ENCODE peak calls at places on chromosomes 6 and 20, in seven cellular contexts. H is SW 1271; W is epithelial cell of esophagus; O is SK-N-DZ; X is Ammon's horn; Q is ELR; C is stimulated activated CD4-positive, alpha-beta T cell treated with anti-CD3 and anti-CD28 coated beads, Interleukin-15, amount 100 ng/mL, for 1 hour. Y is an unnamed sample.
A peak's percentile ranks its signal among the peaks of the same experiment; 100 is the strongest.

GRCh38 chr20:58716476-58717277 is 24.1 kb downstream of the NPEPL1 start:
- DNase-seq in H (no peak), W (no peak), O (peak; percentile 61), X (peak; percentile 3), Q (no peak), C (no peak), Y (no peak)

GRCh38 chr20:51019598-51020592 is 3.0 kb downstream of the KCNG1 start:
- DNase-seq in H (no peak), W (peak; percentile 66), O (no peak), X (no peak), Q (no peak), C (no peak), Y (no peak)

GRCh38 chr6:42766163-42766670 is 15.6 kb upstream of the BICRAL start:
- DNase-seq in H (peak; percentile 50), W (peak; percentile 89), O (no peak), X (no peak), Q (peak; percentile 93), C (no peak), Y (no peak)

GRCh38 chr20:10419550-10420133 is 14.4 kb downstream of the MKKS start:
- DNase-seq in H (peak; percentile 67), W (peak; percentile 91), O (no peak), X (no peak), Q (peak; percentile 71), C (no peak), Y (peak; percentile 66)

GRCh38 chr6:14540276-14540675 is 422.7 kb downstream of the CD83 start:
- DNase-seq in H (no peak), W (no peak), O (no peak), X (no peak), Q (no peak), C (no peak), Y (no peak)

GRCh38 chr20:44805991-44806729 is 4.2 kb downstream of the RIMS4 start:
- DNase-seq in H (no peak), W (no peak), O (peak; percentile 99), X (peak; percentile 80), Q (peak; percentile 26), C (no peak), Y (peak; percentile 43)

GRCh38 chr20:33065785-33066184 is 12.1 kb downstream of the BPIFB3 start:
- DNase-seq in H (no peak), W (peak; percentile 42), O (no peak), X (no peak), Q (no peak), C (no peak), Y (no peak)

GRCh38 chr20:24977336-24977735 is 15.2 kb downstream of the APMAP start:
- DNase-seq in H (no peak), W (no peak), O (no peak), X (no peak), Q (no peak), C (no peak), Y (no peak)

GRCh38 chr20:55882922-55883321 is 122.4 kb downstream of the CBLN4 start:
- DNase-seq in H (no peak), W (no peak), O (no peak), X (no peak), Q (no peak), C (no peak), Y (no peak)

GRCh38 chr6:125211352-125211751 is 57.8 kb downstream of the TPD52L1 start:
- DNase-seq in H (no peak), W (no peak), O (no peak), X (no peak), Q (no peak), C (no peak), Y (no peak)

GRCh38 chr6:151068761-151069312 is 170.9 kb upstream of the AKAP12 start:
- DNase-seq in H (no peak), W (no peak), O (no peak), X (no peak), Q (peak; percentile 78), C (no peak), Y (no peak)

GRCh38 chr20:22425344-22426295 is 158.8 kb downstream of the FOXA2 start:
- DNase-seq in H (no peak), W (no peak), O (no peak), X (no peak), Q (no peak), C (no peak), Y (no peak)

GRCh38 chr6:168216139-168216538 is 103.4 kb downstream of the DACT2 start:
- DNase-seq in H (no peak), W (no peak), O (no peak), X (no peak), Q (no peak), C (no peak), Y (no peak)

GRCh38 chr20:14963262-14963663 is 625.9 kb upstream of the FLRT3 start:
- DNase-seq in H (no peak), W (peak; percentile 95), O (no peak), X (no peak), Q (no peak), C (no peak), Y (peak; percentile 57)

GRCh38 chr20:22511943-22512910 is 72.1 kb downstream of the FOXA2 start:
- DNase-seq in H (no peak), W (peak; percentile 50), O (no peak), X (no peak), Q (no peak), C (no peak), Y (peak; percentile 98)

GRCh38 chr20:44251284-44251683 is 4.2 kb downstream of the GDAP1L1 start:
- DNase-seq in H (no peak), W (no peak), O (no peak), X (no peak), Q (no peak), C (no peak), Y (no peak)

GRCh38 chr6:142926494-142927273 is 18.3 kb downstream of the HIVEP2 start:
- DNase-seq in H (peak; percentile 16), W (peak; percentile 59), O (no peak), X (peak; percentile 91), Q (peak; percentile 94), C (peak; percentile 28), Y (peak; percentile 84)

GRCh38 chr6:109240370-109241084 is 141.7 kb downstream of the CD164 start:
- DNase-seq in H (no peak), W (no peak), O (no peak), X (no peak), Q (peak; percentile 11), C (no peak), Y (peak; percentile 3)

GRCh38 chr6:168616807-168617756 is 176.1 kb downstream of the SMOC2 start:
- DNase-seq in H (no peak), W (peak; percentile 13), O (no peak), X (peak; percentile 51), Q (no peak), C (no peak), Y (peak; percentile 41)

GRCh38 chr6:150165020-150165702 is 22.3 kb downstream of the PPP1R14C start:
- DNase-seq in H (no peak), W (peak; percentile 69), O (no peak), X (no peak), Q (no peak), C (no peak), Y (no peak)

GRCh38 chr6:16723833-16724232 is 37.4 kb downstream of the ATXN1 start:
- DNase-seq in H (peak; percentile 72), W (peak; percentile 97), O (no peak), X (no peak), Q (peak; percentile 97), C (no peak), Y (peak; percentile 15)

GRCh38 chr6:23173231-23173630 is 603.9 kb downstream of the HDGFL1 start:
- DNase-seq in H (no peak), W (peak; percentile 55), O (no peak), X (no peak), Q (peak; percentile 8), C (no peak), Y (no peak)

GRCh38 chr6:166310634-166311033 is 2.4 kb upstream of the PRR18 start:
- DNase-seq in H (no peak), W (no peak), O (no peak), X (no peak), Q (no peak), C (no peak), Y (no peak)

GRCh38 chr6:148811472-148811871 is 64.6 kb downstream of the UST start:
- DNase-seq in H (no peak), W (no peak), O (no peak), X (peak; percentile 63), Q (no peak), C (no peak), Y (no peak)

GRCh38 chr20:59779656-59780380 is 153.6 kb downstream of the SYCP2 start:
- DNase-seq in H (no peak), W (no peak), O (no peak), X (no peak), Q (no peak), C (no peak), Y (no peak)

GRCh38 chr20:48723308-48724264 is 104.2 kb downstream of the PREX1 start:
- DNase-seq in H (no peak), W (no peak), O (no peak), X (peak; percentile 88), Q (no peak), C (no peak), Y (no peak)

GRCh38 chr20:43514062-43514971 is 6.8 kb downstream of the L3MBTL1 start:
- DNase-seq in H (peak; percentile 98), W (peak; percentile 97), O (peak; percentile 99), X (peak; percentile 99), Q (peak; percentile 98), C (peak; percentile 73), Y (peak; percentile 99)

GRCh38 chr6:169263836-169264608 is 10.4 kb upstream of the THBS2 start:
- DNase-seq in H (no peak), W (peak; percentile 89), O (no peak), X (peak; percentile 69), Q (peak; percentile 46), C (no peak), Y (peak; percentile 88)

GRCh38 chr6:99219788-99220187 is 129.7 kb downstream of the FAXC start:
- DNase-seq in H (no peak), W (peak; percentile 39), O (no peak), X (no peak), Q (peak; percentile 15), C (no peak), Y (peak; percentile 66)

GRCh38 chr6:30542404-30542725 is 13.9 kb downstream of the GNL1 start:
- DNase-seq in H (no peak), W (no peak), O (no peak), X (no peak), Q (no peak), C (no peak), Y (no peak)

GRCh38 chr6:167827588-167828324 is 1.0 kb downstream of the AFDN start:
- DNase-seq in H (no peak), W (peak; percentile 46), O (peak; percentile 50), X (peak; percentile 50), Q (peak; percentile 58), C (peak; percentile 16), Y (peak; percentile 72)

GRCh38 chr6:169940554-169941290 is 189.3 kb downstream of the ERMARD start:
- DNase-seq in H (no peak), W (no peak), O (peak; percentile 76), X (no peak), Q (no peak), C (no peak), Y (no peak)